ENCODE peak calls at places on chromosomes 7 and 10, in eight cellular contexts. M is HepG2, G is mammary epithelial cell, X is lung, Y is breast epithelium, P is upper lobe of right lung, S is esophagus squamous epithelium, K is sigmoid colon. I is an unnamed sample. For H3K9me3 and H3K4me1, the result is how much of the 10 kb centered on the place peaks cover.

GRCh38 chr10:91652364-91652763 is 19.5 kb upstream of the PPP1R3C start:
- DNase-seq in M (peak), G (peak), X (no peak), Y (peak), P (no peak), S (no peak), K (no peak), I (no peak)

GRCh38 chr7:142248-142955 is 50.0 kb upstream of the FAM20C start:
- DNase-seq in M (peak), G (no peak), X (peak), Y (no peak), P (peak), S (no peak), K (peak), I (no peak)

GRCh38 chr10:74901240-74901827 is 74.9 kb downstream of the KAT6B start:
- DNase-seq in M (no peak), G (no peak), X (no peak), Y (no peak), P (no peak), S (no peak), K (no peak), I (no peak)

GRCh38 chr7:81769891-81770818 is at the start of gene HGF:
- DNase-seq in M (no peak), G (no peak), X (peak), Y (peak), P (no peak), S (peak), K (peak), I (peak)

GRCh38 chr10:3467052-3467906 is 294.7 kb upstream of the PITRM1 start:
- DNase-seq in M (no peak), G (peak), X (peak), Y (peak), P (peak), S (no peak), K (peak), I (peak)

GRCh38 chr7:116087291-116087690 is 56.7 kb upstream of the TFEC start:
- DNase-seq in M (no peak), G (no peak), X (no peak), Y (no peak), P (no peak), S (no peak), K (no peak), I (no peak)

GRCh38 chr10:60230892-60231291 is 158.8 kb downstream of the ANK3 start:
- DNase-seq in M (no peak), G (peak), X (no peak), Y (no peak), P (no peak), S (no peak), K (no peak), I (no peak)

GRCh38 chr10:83915801-83916200 is 223.5 kb upstream of the GHITM start:
- DNase-seq in M (peak), G (no peak), X (no peak), Y (no peak), P (no peak), S (no peak), K (no peak), I (no peak)

GRCh38 chr7:79284226-79284625 is 169.2 kb downstream of the MAGI2 start:
- DNase-seq in M (no peak), G (no peak), X (no peak), Y (no peak), P (no peak), S (no peak), K (no peak), I (no peak)

GRCh38 chr10:93788413-93789208 is 30.9 kb downstream of the LGI1 start:
- DNase-seq in M (no peak), G (no peak), X (no peak), Y (no peak), P (no peak), S (no peak), K (no peak), I (no peak)

GRCh38 chr10:79442171-79443040 is 3.0 kb downstream of the ZCCHC24 start:
- DNase-seq in M (no peak), G (no peak), X (no peak), Y (no peak), P (peak), S (no peak), K (no peak), I (no peak)

GRCh38 chr10:34575882-34576281 is 239.2 kb downstream of the PARD3 start:
- DNase-seq in M (no peak), G (peak), X (no peak), Y (no peak), P (no peak), S (no peak), K (no peak), I (no peak)

GRCh38 chr10:66931340-66931948 is 5.6 kb downstream of the LRRTM3 start:
- DNase-seq in M (peak), G (peak), X (no peak), Y (no peak), P (no peak), S (no peak), K (no peak), I (no peak)

GRCh38 chr10:72242675-72243074 is 26.6 kb upstream of the ASCC1 start:
- DNase-seq in M (no peak), G (no peak), X (peak), Y (peak), P (peak), S (no peak), K (peak), I (peak)

GRCh38 chr10:124293641-124294449 is 124.9 kb downstream of the OAT start:
- DNase-seq in M (no peak), G (no peak), X (no peak), Y (no peak), P (peak), S (no peak), K (peak), I (no peak)

GRCh38 chr7:136050462-136050847 is 73.3 kb upstream of the MTPN start:
- DNase-seq in M (no peak), G (no peak), X (no peak), Y (no peak), P (no peak), S (no peak), K (no peak), I (no peak)

GRCh38 chr7:122674502-122674901 is 24.4 kb downstream of the RNF133 start:
- DNase-seq in M (no peak), G (peak), X (no peak), Y (no peak), P (no peak), S (no peak), K (no peak), I (no peak)

GRCh38 chr7:40700653-40701475 is 566.1 kb downstream of the SUGCT start:
- DNase-seq in M (no peak), G (peak), X (no peak), Y (peak), P (no peak), S (no peak), K (no peak), I (no peak)

GRCh38 chr10:11320809-11321520 is 290.5 kb downstream of the USP6NL start:
- DNase-seq in M (no peak), G (no peak), X (no peak), Y (no peak), P (no peak), S (no peak), K (no peak), I (no peak)

GRCh38 chr7:157897686-157898085 is 560.9 kb downstream of the DNAJB6 start:
- DNase-seq in M (no peak), G (no peak), X (no peak), Y (no peak), P (no peak), S (no peak), K (no peak), I (no peak)

GRCh38 chr10:37760817-37761216 is 96.6 kb downstream of the ZNF248 start:
- DNase-seq in M (no peak), G (peak), X (no peak), Y (no peak), P (no peak), S (no peak), K (no peak), I (no peak)

GRCh38 chr7:111011500-111011899 is 79.4 kb upstream of the LRRN3 start:
- DNase-seq in M (no peak), G (no peak), X (no peak), Y (no peak), P (no peak), S (no peak), K (no peak), I (no peak)

GRCh38 chr7:25839084-25839769 is 312.8 kb upstream of the NFE2L3 start:
- DNase-seq in M (no peak), G (no peak), X (no peak), Y (no peak), P (no peak), S (no peak), K (no peak), I (no peak)

GRCh38 chr10:124709862-124710261 is 34.3 kb downstream of the FAM53B start:
- DNase-seq in M (no peak), G (peak), X (peak), Y (no peak), P (peak), S (no peak), K (no peak), I (peak)

GRCh38 chr10:111261066-111261465 is 184.2 kb downstream of the ADRA2A start:
- DNase-seq in M (no peak), G (no peak), X (no peak), Y (no peak), P (no peak), S (no peak), K (no peak), I (no peak)

GRCh38 chr7:91850455-91850854 is 30.0 kb downstream of the MTERF1 start:
- DNase-seq in M (no peak), G (peak), X (no peak), Y (no peak), P (no peak), S (no peak), K (no peak), I (no peak)

GRCh38 chr10:94194256-94194655 is 168.5 kb downstream of the NOC3L start:
- DNase-seq in M (no peak), G (peak), X (no peak), Y (no peak), P (no peak), S (no peak), K (no peak), I (no peak)

GRCh38 chr10:97020452-97021400 is 165.0 kb downstream of the SLIT1 start:
- DNase-seq in M (no peak), G (no peak), X (no peak), Y (no peak), P (no peak), S (no peak), K (peak), I (peak)

GRCh38 chr10:129440722-129441316 is 26.2 kb upstream of the MGMT start:
- DNase-seq in M (no peak), G (no peak), X (no peak), Y (no peak), P (no peak), S (no peak), K (no peak), I (no peak)

GRCh38 chr10:70478191-70479160 is at the start of gene PALD1:
- DNase-seq in M (no peak), G (no peak), X (peak), Y (peak), P (peak), S (no peak), K (peak), I (peak)

GRCh38 chr7:50589362-50589761 is 24.2 kb upstream of the DDC start:
- DNase-seq in M (no peak), G (no peak), X (no peak), Y (no peak), P (no peak), S (no peak), K (no peak), I (no peak)

GRCh38 chr7:73667344-73668102 is at the start of gene VPS37D:
- DNase-seq in M (peak), G (peak), X (peak), Y (peak), P (peak), S (peak), K (peak), I (peak)

GRCh38 chr10:103451871-103452713 is at the start of gene CALHM2:
- DNase-seq in M (peak), G (peak), X (peak), Y (peak), P (peak), S (no peak), K (peak), I (peak)

GRCh38 chr7:129258649-129259389 is 34.0 kb downstream of the AHCYL2 start:
- DNase-seq in M (no peak), G (no peak), X (no peak), Y (no peak), P (no peak), S (no peak), K (no peak), I (no peak)

GRCh38 chr7:7157887-7158271 is 24.5 kb upstream of the C1GALT1 start:
- DNase-seq in M (no peak), G (peak), X (no peak), Y (no peak), P (no peak), S (no peak), K (no peak), I (no peak)

DNA sequence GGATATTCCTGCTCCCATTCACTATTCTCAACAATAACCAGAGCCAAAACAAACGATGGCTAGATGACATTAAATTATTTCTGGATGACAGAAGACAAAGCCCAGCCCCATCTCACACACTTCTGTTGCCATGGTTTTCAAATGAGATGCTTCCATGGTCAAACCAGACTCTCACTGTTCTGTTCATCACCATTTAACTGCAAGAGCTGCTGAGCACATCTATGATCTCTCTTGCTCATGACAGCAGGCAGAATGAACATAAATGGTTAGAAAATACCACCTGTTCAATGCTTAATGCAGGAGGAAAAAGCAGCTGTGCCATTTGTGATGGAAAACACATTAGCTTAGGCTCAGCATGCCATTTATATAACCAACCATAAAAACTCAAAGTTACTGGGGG is 758.6 kb upstream of the ZWINT start:
- DNase-seq in M (no peak), G (no peak), X (no peak), Y (no peak), P (no peak), S (no peak), K (no peak), I (no peak)
- H3K9me3 ChIP-seq in M (under half), G (under half), X (under half), Y (under half), P (under half), S (under half), K (under half), I (under half)

GRCh38 chr10:43112608-43112961 is 25.7 kb upstream of the CSGALNACT2 start:
- DNase-seq in M (no peak), G (no peak), X (no peak), Y (no peak), P (peak), S (no peak), K (no peak), I (no peak)

GRCh38 chr10:43113201-43113893 is 24.9 kb upstream of the CSGALNACT2 start:
- DNase-seq in M (no peak), G (no peak), X (no peak), Y (no peak), P (peak), S (no peak), K (no peak), I (no peak)

GRCh38 chr10:43114743-43115611 is 23.3 kb upstream of the CSGALNACT2 start:
- DNase-seq in M (no peak), G (no peak), X (no peak), Y (no peak), P (peak), S (no peak), K (no peak), I (no peak)

GRCh38 chr10:43115881-43116595 is 22.2 kb upstream of the CSGALNACT2 start:
- DNase-seq in M (no peak), G (no peak), X (no peak), Y (no peak), P (peak), S (no peak), K (peak), I (no peak)

DNA sequence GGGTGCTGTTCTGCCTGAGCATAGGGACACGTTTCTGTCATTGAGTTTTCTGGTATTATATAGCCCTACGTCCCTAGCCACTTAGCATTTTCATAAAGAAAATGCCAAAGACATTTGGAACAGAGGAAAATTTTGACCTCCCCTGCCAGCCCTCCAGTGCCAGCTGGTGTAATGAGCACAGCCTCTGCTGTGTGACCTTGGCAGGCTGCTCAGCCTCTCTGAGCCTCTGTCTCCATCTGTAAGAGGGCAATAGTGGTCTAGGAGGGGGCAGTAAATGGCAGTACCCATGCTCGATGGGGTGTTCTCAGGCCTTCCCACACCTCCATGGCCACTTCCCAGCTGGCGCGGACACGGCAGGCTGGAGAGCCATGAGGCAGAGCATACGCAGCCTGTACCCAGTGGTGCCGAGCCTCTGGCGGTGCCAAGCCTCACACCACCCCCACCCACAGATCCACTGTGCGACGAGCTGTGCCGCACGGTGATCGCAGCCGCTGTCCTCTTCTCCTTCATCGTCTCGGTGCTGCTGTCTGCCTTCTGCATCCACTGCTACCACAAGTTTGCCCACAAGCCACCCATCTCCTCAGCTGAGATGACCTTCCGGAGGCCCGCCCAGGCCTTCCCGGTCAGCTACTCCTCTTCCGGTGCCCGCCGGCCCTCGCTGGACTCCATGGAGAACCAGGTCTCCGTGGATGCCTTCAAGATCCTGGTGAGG is 24.1 kb upstream of the CSGALNACT2 start:
- DNase-seq in M (no peak), G (no peak), X (no peak), Y (no peak), P (peak), S (no peak), K (no peak), I (no peak)
- H3K4me1 ChIP-seq in M (under half), G (under half), X (under half), Y (under half), P (under half), S (under half), K (under half), I (under half)

GRCh38 chr7:98266840-98267239 is 14.6 kb upstream of the BRI3 start:
- DNase-seq in M (no peak), G (no peak), X (no peak), Y (no peak), P (no peak), S (no peak), K (no peak), I (no peak)
- TF ChIP-seq CTCF in M (peak), G (peak), X (no peak), Y (no peak), P (peak), S (no peak), K (no peak), I (peak)

GRCh38 chr7:154373951-154374350 is 321.8 kb downstream of the DPP6 start:
- DNase-seq in M (no peak), G (no peak), X (no peak), Y (no peak), P (no peak), S (no peak), K (no peak), I (no peak)
- H3K9me3 ChIP-seq in M (under half), G (under half), X (under half), Y (under half), P (under half), S (under half), K (under half), I (under half)